ENCODE peak calls at places on chromosomes 3 and 15, in five cellular contexts. R, S, Q, P and Z are unnamed samples.

GRCh38 chr3:134708671-134709070 is 57.8 kb upstream of the KY start:
- DNase-seq in Q (no peak), S (no peak), P (no peak), R (no peak), Z (no peak)

GRCh38 chr15:83284563-83285283 is at the start of gene BNC1:
- DNase-seq in R (no peak), S (no peak), P (no peak), Q (no peak), Z (no peak)

GRCh38 chr15:25246641-25247417 is 192.0 kb downstream of the UBE3A start:
- DNase-seq in P (no peak), Q (no peak), R (no peak), S (no peak), Z (no peak)

GRCh38 chr3:67329358-67329757 is 325.1 kb downstream of the SUCLG2 start:
- DNase-seq in R (no peak), P (no peak), S (peak), Q (no peak), Z (no peak)

GRCh38 chr3:169350228-169350627 is 313.3 kb downstream of the MECOM start:
- DNase-seq in Q (no peak), S (no peak), R (no peak), P (no peak), Z (no peak)

GRCh38 chr15:89399390-89400120 is 64.9 kb upstream of the POLG start:
- DNase-seq in S (no peak), Q (no peak), P (no peak), R (no peak), Z (no peak)

GRCh38 chr15:94844533-94845390 is 613.4 kb downstream of the MCTP2 start:
- DNase-seq in S (no peak), R (no peak), P (no peak), Q (peak), Z (no peak)

GRCh38 chr15:98842973-98843285 is 164.7 kb downstream of the PGPEP1L start:
- DNase-seq in S (no peak), Q (no peak), P (no peak), R (no peak), Z (no peak)

GRCh38 chr3:179071161-179071568 is 444 bp downstream of the ZMAT3 start:
- DNase-seq in Q (peak), P (peak), S (peak), R (peak), Z (no peak)